ENCODE peak calls at places on chromosomes 16 and 17, in ten cellular contexts. F is activated T-cell treated with anti-CD3 and anti-CD28 coated beads for 1 hour, P is H7, U is NCI-H345, B is ascending aorta, A is Caco-2, D is astrocyte of the spinal cord, J is NCI-H187, G is AG04450, C is SK-N-MC. E is an unnamed sample.

GRCh38 chr17:29710891-29711418 is 88.2 kb upstream of the CORO6 start:
- DNase-seq in F (no peak), P (no peak), U (no peak), B (no peak), A (peak), D (no peak), J (no peak), G (no peak), C (no peak), E (no peak)

GRCh38 chr17:39223907-39224777 is 1.6 kb downstream of the STAC2 start:
- DNase-seq in F (no peak), P (peak), U (no peak), B (no peak), A (no peak), D (no peak), J (no peak), G (no peak), C (no peak), E (no peak)

GRCh38 chr17:9571201-9571600 is 4.4 kb downstream of the STX8 start:
- DNase-seq in F (no peak), P (no peak), U (no peak), B (no peak), A (no peak), D (no peak), J (no peak), G (no peak), C (no peak), E (no peak)

GRCh38 chr16:84629580-84629979 is 11.7 kb upstream of the COTL1 start:
- DNase-seq in F (no peak), P (no peak), U (no peak), B (no peak), A (no peak), D (no peak), J (no peak), G (no peak), C (no peak), E (no peak)

GRCh38 chr17:9905902-9906301 is 831 bp upstream of the RCVRN start:
- DNase-seq in F (no peak), P (peak), U (no peak), B (no peak), A (no peak), D (no peak), J (no peak), G (no peak), C (no peak), E (no peak)

GRCh38 chr17:39979865-39980401 is 674 bp upstream of the PSMD3 start:
- DNase-seq in F (peak), P (peak), U (peak), B (no peak), A (no peak), D (no peak), J (no peak), G (no peak), C (peak), E (peak)

GRCh38 chr17:74343526-74344284 is 17.7 kb downstream of the KIF19 start:
- DNase-seq in F (no peak), P (no peak), U (no peak), B (no peak), A (no peak), D (no peak), J (no peak), G (no peak), C (no peak), E (no peak)

GRCh38 chr17:59260724-59261123 is 40.4 kb downstream of the GDPD1 start:
- DNase-seq in F (no peak), P (no peak), U (no peak), B (no peak), A (no peak), D (no peak), J (no peak), G (no peak), C (no peak), E (no peak)

GRCh38 chr16:73298562-73298961 is 250.6 kb upstream of the ZFHX3 start:
- DNase-seq in F (no peak), P (peak), U (no peak), B (no peak), A (peak), D (peak), J (no peak), G (peak), C (no peak), E (peak)

GRCh38 chr17:38333635-38334295 is 10.0 kb downstream of the GPR179 start:
- DNase-seq in F (peak), P (peak), U (peak), B (no peak), A (peak), D (no peak), J (no peak), G (no peak), C (no peak), E (no peak)

GRCh38 chr17:17507465-17508011 is 11.3 kb upstream of the RASD1 start:
- DNase-seq in F (no peak), P (no peak), U (no peak), B (no peak), A (no peak), D (no peak), J (no peak), G (no peak), C (no peak), E (no peak)

GRCh38 chr16:85919271-85920267 is 20.6 kb downstream of the IRF8 start:
- DNase-seq in F (no peak), P (no peak), U (no peak), B (no peak), A (no peak), D (no peak), J (no peak), G (no peak), C (no peak), E (no peak)

GRCh38 chr16:57165923-57166322 is 19.9 kb downstream of the PSME3IP1 start:
- DNase-seq in F (no peak), P (no peak), U (peak), B (no peak), A (no peak), D (peak), J (no peak), G (no peak), C (no peak), E (no peak)

GRCh38 chr17:38789185-38789584 is 10.2 kb downstream of the PIP4K2B start:
- DNase-seq in F (no peak), P (peak), U (no peak), B (no peak), A (no peak), D (no peak), J (no peak), G (no peak), C (no peak), E (no peak)

GRCh38 chr17:66789961-66790421 is 44.9 kb upstream of the CACNG5 start:
- DNase-seq in F (no peak), P (peak), U (no peak), B (no peak), A (no peak), D (no peak), J (no peak), G (no peak), C (no peak), E (no peak)

GRCh38 chr16:4386951-4387565 is 15.4 kb downstream of the VASN start:
- DNase-seq in F (no peak), P (no peak), U (no peak), B (no peak), A (no peak), D (no peak), J (no peak), G (no peak), C (no peak), E (no peak)

E was measured in brain microvascular endothelial cell.